ENCODE peak calls at places on chromosomes 12 and 14, in nine cellular contexts. One of them, this sample, is unnamed.

GRCh38 chr12:12747281-12747680 is 30.1 kb downstream of the CDKN1B start:
- DNase-seq in fibroblast of mammary gland: no peak
- DNase-seq in IMR-90: no peak
- DNase-seq in CD8-positive, alpha-beta T cell: no peak
- DNase-seq in AG09309: no peak
- DNase-seq in uterus: no peak
- DNase-seq in body of pancreas: no peak
- DNase-seq in esophagus squamous epithelium: no peak
- DNase-seq in ovary: peak; percentile 30
- DNase-seq in this sample: no peak

GRCh38 chr12:67811437-67812361 is 163.2 kb downstream of the DYRK2 start:
- DNase-seq in fibroblast of mammary gland: peak; percentile 96
- DNase-seq in IMR-90: peak; percentile 93
- DNase-seq in CD8-positive, alpha-beta T cell: no peak
- DNase-seq in AG09309: peak; percentile 67
- DNase-seq in uterus: no peak
- DNase-seq in body of pancreas: no peak
- DNase-seq in esophagus squamous epithelium: no peak
- DNase-seq in ovary: no peak
- DNase-seq in this sample: no peak

GRCh38 chr14:52008136-52008535 is 18.8 kb downstream of the RTRAF start:
- DNase-seq in fibroblast of mammary gland: no peak
- DNase-seq in IMR-90: no peak
- DNase-seq in CD8-positive, alpha-beta T cell: no peak
- DNase-seq in AG09309: no peak
- DNase-seq in uterus: no peak
- DNase-seq in body of pancreas: no peak
- DNase-seq in esophagus squamous epithelium: no peak
- DNase-seq in ovary: no peak
- DNase-seq in this sample: no peak

GRCh38 chr12:5807090-5807414 is 138.0 kb downstream of the ANO2 start:
- DNase-seq in fibroblast of mammary gland: no peak
- DNase-seq in IMR-90: peak; percentile 53
- DNase-seq in CD8-positive, alpha-beta T cell: no peak
- DNase-seq in AG09309: peak; percentile 16
- DNase-seq in uterus: no peak
- DNase-seq in body of pancreas: no peak
- DNase-seq in esophagus squamous epithelium: no peak
- DNase-seq in ovary: no peak
- DNase-seq in this sample: no peak

GRCh38 chr12:82964446-82964845 is 277.7 kb downstream of the TMTC2 start:
- DNase-seq in fibroblast of mammary gland: no peak
- DNase-seq in IMR-90: no peak
- DNase-seq in CD8-positive, alpha-beta T cell: no peak
- DNase-seq in AG09309: no peak
- DNase-seq in uterus: no peak
- DNase-seq in body of pancreas: no peak
- DNase-seq in esophagus squamous epithelium: no peak
- DNase-seq in ovary: no peak
- DNase-seq in this sample: no peak

GRCh38 chr14:81435048-81435577 is 35.0 kb upstream of the STON2 start:
- DNase-seq in fibroblast of mammary gland: no peak
- DNase-seq in IMR-90: no peak
- DNase-seq in CD8-positive, alpha-beta T cell: no peak
- DNase-seq in AG09309: no peak
- DNase-seq in uterus: no peak
- DNase-seq in body of pancreas: no peak
- DNase-seq in esophagus squamous epithelium: no peak
- DNase-seq in ovary: no peak
- DNase-seq in this sample: no peak

GRCh38 chr12:29073631-29074239 is 75.3 kb upstream of the FAR2 start:
- DNase-seq in fibroblast of mammary gland: peak; percentile 73
- DNase-seq in IMR-90: peak; percentile 49
- DNase-seq in CD8-positive, alpha-beta T cell: no peak
- DNase-seq in AG09309: peak; percentile 34
- DNase-seq in uterus: no peak
- DNase-seq in body of pancreas: peak; percentile 17
- DNase-seq in esophagus squamous epithelium: no peak
- DNase-seq in ovary: no peak
- DNase-seq in this sample: peak; percentile 24

GRCh38 chr12:132229423-132229760 is 85.1 kb downstream of the NOC4L start:
- DNase-seq in fibroblast of mammary gland: no peak
- DNase-seq in IMR-90: no peak
- DNase-seq in CD8-positive, alpha-beta T cell: no peak
- DNase-seq in AG09309: no peak
- DNase-seq in uterus: no peak
- DNase-seq in body of pancreas: no peak
- DNase-seq in esophagus squamous epithelium: no peak
- DNase-seq in ovary: no peak
- DNase-seq in this sample: no peak

GRCh38 chr14:77088219-77088618 is 9.8 kb upstream of the CIPC start:
- DNase-seq in fibroblast of mammary gland: no peak
- DNase-seq in IMR-90: no peak
- DNase-seq in CD8-positive, alpha-beta T cell: peak; percentile 21
- DNase-seq in AG09309: no peak
- DNase-seq in uterus: no peak
- DNase-seq in body of pancreas: peak; percentile 77
- DNase-seq in esophagus squamous epithelium: no peak
- DNase-seq in ovary: no peak
- DNase-seq in this sample: no peak

GRCh38 chr12:85405781-85406522 is 125.9 kb downstream of the ALX1 start:
- DNase-seq in fibroblast of mammary gland: peak; percentile 48
- DNase-seq in IMR-90: peak; percentile 5
- DNase-seq in CD8-positive, alpha-beta T cell: no peak
- DNase-seq in AG09309: peak; percentile 41
- DNase-seq in uterus: no peak
- DNase-seq in body of pancreas: no peak
- DNase-seq in esophagus squamous epithelium: no peak
- DNase-seq in ovary: no peak
- DNase-seq in this sample: no peak

GRCh38 chr14:72129283-72129682 is 197.1 kb downstream of the RGS6 start:
- DNase-seq in fibroblast of mammary gland: no peak
- DNase-seq in IMR-90: no peak
- DNase-seq in CD8-positive, alpha-beta T cell: no peak
- DNase-seq in AG09309: no peak
- DNase-seq in uterus: no peak
- DNase-seq in body of pancreas: peak; percentile 71
- DNase-seq in esophagus squamous epithelium: no peak
- DNase-seq in ovary: no peak
- DNase-seq in this sample: no peak

GRCh38 chr14:101529079-101529478 is 32.2 kb upstream of the DIO3 start:
- DNase-seq in fibroblast of mammary gland: no peak
- DNase-seq in IMR-90: no peak
- DNase-seq in CD8-positive, alpha-beta T cell: no peak
- DNase-seq in AG09309: no peak
- DNase-seq in uterus: no peak
- DNase-seq in body of pancreas: no peak
- DNase-seq in esophagus squamous epithelium: no peak
- DNase-seq in ovary: no peak
- DNase-seq in this sample: no peak

GRCh38 chr12:52395761-52396434 is 10.2 kb downstream of the KRT82 start:
- DNase-seq in fibroblast of mammary gland: peak; percentile 76
- DNase-seq in IMR-90: no peak
- DNase-seq in CD8-positive, alpha-beta T cell: no peak
- DNase-seq in AG09309: no peak
- DNase-seq in uterus: peak; percentile 62
- DNase-seq in body of pancreas: peak; percentile 16
- DNase-seq in esophagus squamous epithelium: no peak
- DNase-seq in ovary: peak; percentile 33
- DNase-seq in this sample: peak; percentile 41

GRCh38 chr12:131091976-131092691 is 138.4 kb downstream of the ADGRD1 start:
- DNase-seq in fibroblast of mammary gland: no peak
- DNase-seq in IMR-90: no peak
- DNase-seq in CD8-positive, alpha-beta T cell: no peak
- DNase-seq in AG09309: no peak
- DNase-seq in uterus: peak; percentile 11
- DNase-seq in body of pancreas: no peak
- DNase-seq in esophagus squamous epithelium: no peak
- DNase-seq in ovary: peak; percentile 9
- DNase-seq in this sample: no peak

GRCh38 chr12:76080017-76080728 is 4.3 kb downstream of the NAP1L1 start:
- DNase-seq in fibroblast of mammary gland: no peak
- DNase-seq in IMR-90: peak; percentile 74
- DNase-seq in CD8-positive, alpha-beta T cell: no peak
- DNase-seq in AG09309: no peak
- DNase-seq in uterus: no peak
- DNase-seq in body of pancreas: no peak
- DNase-seq in esophagus squamous epithelium: no peak
- DNase-seq in ovary: no peak
- DNase-seq in this sample: no peak

GRCh38 chr12:48013287-48013686 is 9.0 kb upstream of the COL2A1 start:
- DNase-seq in fibroblast of mammary gland: no peak
- DNase-seq in IMR-90: no peak
- DNase-seq in CD8-positive, alpha-beta T cell: no peak
- DNase-seq in AG09309: no peak
- DNase-seq in uterus: no peak
- DNase-seq in body of pancreas: peak; percentile 55
- DNase-seq in esophagus squamous epithelium: no peak
- DNase-seq in ovary: no peak
- DNase-seq in this sample: no peak

GRCh38 chr12:49971141-49971540 is 1.6 kb upstream of the AQP6 start:
- DNase-seq in fibroblast of mammary gland: no peak
- DNase-seq in IMR-90: no peak
- DNase-seq in CD8-positive, alpha-beta T cell: no peak
- DNase-seq in AG09309: no peak
- DNase-seq in uterus: no peak
- DNase-seq in body of pancreas: no peak
- DNase-seq in esophagus squamous epithelium: no peak
- DNase-seq in ovary: no peak
- DNase-seq in this sample: no peak

GRCh38 chr12:21439347-21439746 is 1.9 kb downstream of the PYROXD1 start:
- DNase-seq in fibroblast of mammary gland: no peak
- DNase-seq in IMR-90: no peak
- DNase-seq in CD8-positive, alpha-beta T cell: no peak
- DNase-seq in AG09309: no peak
- DNase-seq in uterus: no peak
- DNase-seq in body of pancreas: no peak
- DNase-seq in esophagus squamous epithelium: no peak
- DNase-seq in ovary: no peak
- DNase-seq in this sample: no peak

GRCh38 chr14:105053996-105054395 is 11.2 kb downstream of the GPR132 start:
- DNase-seq in fibroblast of mammary gland: no peak
- DNase-seq in IMR-90: no peak
- DNase-seq in CD8-positive, alpha-beta T cell: no peak
- DNase-seq in AG09309: no peak
- DNase-seq in uterus: no peak
- DNase-seq in body of pancreas: no peak
- DNase-seq in esophagus squamous epithelium: no peak
- DNase-seq in ovary: no peak
- DNase-seq in this sample: no peak
- H3K4me3 ChIP-seq in fibroblast of mammary gland: no peak overlapping the region
- H3K4me3 ChIP-seq in IMR-90: no peak overlapping the region
- H3K4me3 ChIP-seq in CD8-positive, alpha-beta T cell: no peak overlapping the region
- H3K4me3 ChIP-seq in AG09309: no peak overlapping the region
- H3K4me3 ChIP-seq in uterus: no peak overlapping the region
- H3K4me3 ChIP-seq in body of pancreas: no peak overlapping the region
- H3K4me3 ChIP-seq in esophagus squamous epithelium: no peak overlapping the region
- H3K4me3 ChIP-seq in ovary: no peak overlapping the region
- H3K4me3 ChIP-seq in this sample: no peak overlapping the region

GRCh38 chr12:113416091-113416754 is 6.0 kb upstream of the SDSL start:
- DNase-seq in fibroblast of mammary gland: peak; percentile 26
- DNase-seq in IMR-90: no peak
- DNase-seq in CD8-positive, alpha-beta T cell: no peak
- DNase-seq in AG09309: no peak
- DNase-seq in uterus: no peak
- DNase-seq in body of pancreas: peak; percentile 61
- DNase-seq in esophagus squamous epithelium: no peak
- DNase-seq in ovary: no peak
- DNase-seq in this sample: no peak
- TF ChIP-seq CTCF in fibroblast of mammary gland: no peak
- TF ChIP-seq CTCF in IMR-90: no peak
- TF ChIP-seq CTCF in CD8-positive, alpha-beta T cell: no peak
- TF ChIP-seq CTCF in AG09309: no peak
- TF ChIP-seq CTCF in uterus: no peak
- TF ChIP-seq CTCF in body of pancreas: no peak
- TF ChIP-seq CTCF in esophagus squamous epithelium: no peak
- TF ChIP-seq CTCF in ovary: no peak
- TF ChIP-seq CTCF in this sample: no peak

GRCh38 chr14:90034835-90035525 is 26.8 kb upstream of the KCNK13 start:
- DNase-seq in fibroblast of mammary gland: no peak
- DNase-seq in IMR-90: no peak
- DNase-seq in CD8-positive, alpha-beta T cell: no peak
- DNase-seq in AG09309: no peak
- DNase-seq in uterus: no peak
- DNase-seq in body of pancreas: no peak
- DNase-seq in esophagus squamous epithelium: no peak
- DNase-seq in ovary: no peak
- DNase-seq in this sample: no peak
- H3K4me3 ChIP-seq in fibroblast of mammary gland: no peak overlapping the region
- H3K4me3 ChIP-seq in IMR-90: no peak overlapping the region
- H3K4me3 ChIP-seq in CD8-positive, alpha-beta T cell: no peak overlapping the region
- H3K4me3 ChIP-seq in AG09309: no peak overlapping the region
- H3K4me3 ChIP-seq in uterus: no peak overlapping the region
- H3K4me3 ChIP-seq in body of pancreas: no peak overlapping the region
- H3K4me3 ChIP-seq in esophagus squamous epithelium: no peak overlapping the region
- H3K4me3 ChIP-seq in ovary: no peak overlapping the region
- H3K4me3 ChIP-seq in this sample: no peak overlapping the region

DNA sequence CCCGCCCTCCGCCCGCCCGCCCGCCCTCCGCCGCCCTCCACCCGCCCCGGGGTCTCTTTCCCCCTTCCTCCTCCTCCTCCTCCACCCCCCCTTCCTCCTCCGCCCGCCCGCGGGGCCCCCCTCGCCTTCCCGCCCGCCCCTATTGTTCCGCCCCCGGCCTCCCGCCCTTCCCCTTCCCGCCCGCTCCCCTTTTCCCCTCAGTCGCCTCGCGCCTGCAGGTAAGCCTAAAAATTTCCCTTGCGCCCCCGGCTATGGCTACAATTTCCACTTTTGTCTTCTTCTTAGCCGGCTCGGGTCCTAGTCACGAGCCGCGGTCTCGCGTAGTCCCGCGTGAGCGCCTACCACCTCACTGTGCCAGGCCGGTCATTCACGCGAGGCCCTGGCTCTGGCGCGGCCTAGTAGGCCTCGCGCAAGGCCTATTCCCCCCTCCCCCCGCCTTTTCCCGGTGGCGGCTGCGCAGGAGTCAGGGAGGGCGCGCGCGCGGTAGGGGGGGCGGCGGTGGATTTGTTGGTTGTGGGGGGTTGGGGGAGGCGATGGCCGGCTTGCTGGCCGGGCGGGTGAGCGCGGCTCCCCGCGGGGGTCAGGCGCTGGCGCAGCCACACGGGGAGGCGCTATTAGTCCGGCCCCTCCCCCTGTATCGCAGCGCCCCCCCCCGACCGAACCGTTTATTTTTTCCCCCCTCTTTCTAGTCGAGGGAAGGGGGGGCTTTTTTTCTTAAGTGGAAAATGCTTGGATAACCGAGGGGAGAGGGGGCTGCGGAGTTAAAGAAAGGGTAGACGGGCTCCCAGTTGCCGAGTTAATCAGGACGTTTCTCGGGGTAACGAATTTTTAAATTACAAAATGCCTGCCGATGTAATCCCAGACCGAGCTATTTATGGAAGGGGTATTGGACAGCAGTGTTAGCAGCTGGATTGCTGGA is 516 bp downstream of the PCBP2 start:
- DNase-seq in fibroblast of mammary gland: peak; percentile 76
- DNase-seq in IMR-90: peak; percentile 85
- DNase-seq in CD8-positive, alpha-beta T cell: peak; percentile 79
- DNase-seq in AG09309: peak; percentile 46
- DNase-seq in uterus: peak; percentile 87
- DNase-seq in body of pancreas: peak; percentile 93
- DNase-seq in esophagus squamous epithelium: peak; percentile 49
- DNase-seq in ovary: peak; percentile 90
- DNase-seq in this sample: peak; percentile 93
- TF ChIP-seq CTCF in fibroblast of mammary gland: no peak
- TF ChIP-seq CTCF in IMR-90: peak; percentile 40
- TF ChIP-seq CTCF in CD8-positive, alpha-beta T cell: peak; percentile 24
- TF ChIP-seq CTCF in AG09309: peak; percentile 7
- TF ChIP-seq CTCF in uterus: no peak
- TF ChIP-seq CTCF in body of pancreas: no peak
- TF ChIP-seq CTCF in esophagus squamous epithelium: no peak
- TF ChIP-seq CTCF in ovary: peak; percentile 26
- TF ChIP-seq CTCF in this sample: no peak

This sample was measured in WERI-Rb-1.